ENCODE peak calls at places on chromosomes 3 and 15, in ten cellular contexts. One of them, this sample, is unnamed.

GRCh38 chr15:89121414-89121813 is 33.2 kb downstream of the ABHD2 start:
- DNase-seq in H1: no peak
- DNase-seq in suprapubic skin: no peak
- DNase-seq in A549: no peak
- DNase-seq in transverse colon: peak; percentile 72
- DNase-seq in sigmoid colon: no peak
- DNase-seq in stomach: peak; percentile 56
- DNase-seq in ovary: no peak
- DNase-seq in HepG2: peak; percentile 78
- DNase-seq in tibial nerve: no peak
- DNase-seq in this sample: peak; percentile 68

GRCh38 chr3:186207515-186207914 is 98.6 kb upstream of the ETV5 start:
- DNase-seq in H1: no peak
- DNase-seq in suprapubic skin: no peak
- DNase-seq in A549: no peak
- DNase-seq in transverse colon: no peak
- DNase-seq in sigmoid colon: no peak
- DNase-seq in stomach: no peak
- DNase-seq in ovary: no peak
- DNase-seq in HepG2: no peak
- DNase-seq in tibial nerve: no peak
- DNase-seq in this sample: no peak

GRCh38 chr3:60303160-60303559 is 948.1 kb downstream of the FHIT start:
- DNase-seq in H1: no peak
- DNase-seq in suprapubic skin: no peak
- DNase-seq in A549: no peak
- DNase-seq in transverse colon: no peak
- DNase-seq in sigmoid colon: no peak
- DNase-seq in stomach: no peak
- DNase-seq in ovary: no peak
- DNase-seq in HepG2: no peak
- DNase-seq in tibial nerve: no peak
- DNase-seq in this sample: no peak

GRCh38 chr3:28322464-28322863 is 26.1 kb upstream of the ZCWPW2 start:
- DNase-seq in H1: no peak
- DNase-seq in suprapubic skin: no peak
- DNase-seq in A549: no peak
- DNase-seq in transverse colon: no peak
- DNase-seq in sigmoid colon: no peak
- DNase-seq in stomach: no peak
- DNase-seq in ovary: no peak
- DNase-seq in HepG2: no peak
- DNase-seq in tibial nerve: no peak
- DNase-seq in this sample: no peak

GRCh38 chr3:56931816-56932215 is 128.6 kb upstream of the SPATA12 start:
- DNase-seq in H1: no peak
- DNase-seq in suprapubic skin: no peak
- DNase-seq in A549: no peak
- DNase-seq in transverse colon: no peak
- DNase-seq in sigmoid colon: no peak
- DNase-seq in stomach: no peak
- DNase-seq in ovary: no peak
- DNase-seq in HepG2: no peak
- DNase-seq in tibial nerve: no peak
- DNase-seq in this sample: no peak

GRCh38 chr15:76056931-76057330 is 2.9 kb upstream of the TMEM266 start:
- DNase-seq in H1: no peak
- DNase-seq in suprapubic skin: no peak
- DNase-seq in A549: no peak
- DNase-seq in transverse colon: no peak
- DNase-seq in sigmoid colon: no peak
- DNase-seq in stomach: no peak
- DNase-seq in ovary: no peak
- DNase-seq in HepG2: no peak
- DNase-seq in tibial nerve: no peak
- DNase-seq in this sample: no peak

GRCh38 chr15:38354321-38354929 is 99.5 kb upstream of the FAM98B start:
- DNase-seq in H1: no peak
- DNase-seq in suprapubic skin: no peak
- DNase-seq in A549: peak; percentile 20
- DNase-seq in transverse colon: peak; percentile 61
- DNase-seq in sigmoid colon: no peak
- DNase-seq in stomach: peak; percentile 56
- DNase-seq in ovary: peak; percentile 30
- DNase-seq in HepG2: peak; percentile 60
- DNase-seq in tibial nerve: peak; percentile 88
- DNase-seq in this sample: peak; percentile 51

GRCh38 chr3:115658032-115658336 is 34.7 kb downstream of the GAP43 start:
- DNase-seq in H1: no peak
- DNase-seq in suprapubic skin: no peak
- DNase-seq in A549: no peak
- DNase-seq in transverse colon: no peak
- DNase-seq in sigmoid colon: no peak
- DNase-seq in stomach: no peak
- DNase-seq in ovary: no peak
- DNase-seq in HepG2: no peak
- DNase-seq in tibial nerve: no peak
- DNase-seq in this sample: no peak

GRCh38 chr3:57943525-57944312 is 64.5 kb upstream of the FLNB start:
- DNase-seq in H1: no peak
- DNase-seq in suprapubic skin: no peak
- DNase-seq in A549: no peak
- DNase-seq in transverse colon: no peak
- DNase-seq in sigmoid colon: no peak
- DNase-seq in stomach: no peak
- DNase-seq in ovary: no peak
- DNase-seq in HepG2: no peak
- DNase-seq in tibial nerve: no peak
- DNase-seq in this sample: no peak

GRCh38 chr3:171135536-171135935 is 109.0 kb upstream of the SLC2A2 start:
- DNase-seq in H1: no peak
- DNase-seq in suprapubic skin: no peak
- DNase-seq in A549: no peak
- DNase-seq in transverse colon: no peak
- DNase-seq in sigmoid colon: no peak
- DNase-seq in stomach: no peak
- DNase-seq in ovary: no peak
- DNase-seq in HepG2: no peak
- DNase-seq in tibial nerve: no peak
- DNase-seq in this sample: no peak

GRCh38 chr3:154247806-154248480 is 76.3 kb downstream of the DHX36 start:
- DNase-seq in H1: no peak
- DNase-seq in suprapubic skin: no peak
- DNase-seq in A549: no peak
- DNase-seq in transverse colon: no peak
- DNase-seq in sigmoid colon: no peak
- DNase-seq in stomach: no peak
- DNase-seq in ovary: no peak
- DNase-seq in HepG2: peak; percentile 15
- DNase-seq in tibial nerve: no peak
- DNase-seq in this sample: no peak

GRCh38 chr3:194046995-194047681 is 88.8 kb upstream of the HES1 start:
- DNase-seq in H1: no peak
- DNase-seq in suprapubic skin: no peak
- DNase-seq in A549: no peak
- DNase-seq in transverse colon: peak; percentile 66
- DNase-seq in sigmoid colon: peak; percentile 80
- DNase-seq in stomach: peak; percentile 85
- DNase-seq in ovary: no peak
- DNase-seq in HepG2: no peak
- DNase-seq in tibial nerve: peak; percentile 35
- DNase-seq in this sample: peak; percentile 58

GRCh38 chr3:190094201-190094718 is 26.4 kb downstream of the P3H2 start:
- DNase-seq in H1: no peak
- DNase-seq in suprapubic skin: no peak
- DNase-seq in A549: no peak
- DNase-seq in transverse colon: no peak
- DNase-seq in sigmoid colon: no peak
- DNase-seq in stomach: no peak
- DNase-seq in ovary: no peak
- DNase-seq in HepG2: no peak
- DNase-seq in tibial nerve: no peak
- DNase-seq in this sample: no peak

GRCh38 chr3:110680365-110680909 is 391.2 kb upstream of the NECTIN3 start:
- DNase-seq in H1: no peak
- DNase-seq in suprapubic skin: no peak
- DNase-seq in A549: no peak
- DNase-seq in transverse colon: no peak
- DNase-seq in sigmoid colon: no peak
- DNase-seq in stomach: no peak
- DNase-seq in ovary: no peak
- DNase-seq in HepG2: no peak
- DNase-seq in tibial nerve: no peak
- DNase-seq in this sample: no peak

GRCh38 chr3:73808862-73809509 is 184.2 kb upstream of the PDZRN3 start:
- DNase-seq in H1: no peak
- DNase-seq in suprapubic skin: no peak
- DNase-seq in A549: no peak
- DNase-seq in transverse colon: no peak
- DNase-seq in sigmoid colon: no peak
- DNase-seq in stomach: peak; percentile 25
- DNase-seq in ovary: no peak
- DNase-seq in HepG2: no peak
- DNase-seq in tibial nerve: no peak
- DNase-seq in this sample: no peak

GRCh38 chr3:12758025-12758830 is 831 bp downstream of the TMEM40 start:
- DNase-seq in H1: no peak
- DNase-seq in suprapubic skin: no peak
- DNase-seq in A549: no peak
- DNase-seq in transverse colon: no peak
- DNase-seq in sigmoid colon: peak; percentile 83
- DNase-seq in stomach: peak; percentile 29
- DNase-seq in ovary: peak; percentile 45
- DNase-seq in HepG2: no peak
- DNase-seq in tibial nerve: peak; percentile 27
- DNase-seq in this sample: peak; percentile 45

GRCh38 chr3:184337315-184337714 is at the start of gene FAM131A:
- DNase-seq in H1: no peak
- DNase-seq in suprapubic skin: no peak
- DNase-seq in A549: no peak
- DNase-seq in transverse colon: peak; percentile 53
- DNase-seq in sigmoid colon: peak; percentile 93
- DNase-seq in stomach: no peak
- DNase-seq in ovary: peak; percentile 74
- DNase-seq in HepG2: no peak
- DNase-seq in tibial nerve: peak; percentile 45
- DNase-seq in this sample: no peak

GRCh38 chr3:194396897-194397756 is 1.9 kb downstream of the GP5 start:
- DNase-seq in H1: no peak
- DNase-seq in suprapubic skin: no peak
- DNase-seq in A549: no peak
- DNase-seq in transverse colon: no peak
- DNase-seq in sigmoid colon: no peak
- DNase-seq in stomach: no peak
- DNase-seq in ovary: peak; percentile 55
- DNase-seq in HepG2: no peak
- DNase-seq in tibial nerve: no peak
- DNase-seq in this sample: no peak

GRCh38 chr3:111652492-111653180 is 57.5 kb upstream of the ZBED2 start:
- DNase-seq in H1: no peak
- DNase-seq in suprapubic skin: no peak
- DNase-seq in A549: no peak
- DNase-seq in transverse colon: no peak
- DNase-seq in sigmoid colon: no peak
- DNase-seq in stomach: no peak
- DNase-seq in ovary: no peak
- DNase-seq in HepG2: no peak
- DNase-seq in tibial nerve: no peak
- DNase-seq in this sample: no peak

GRCh38 chr15:69988541-69989225 is 109.0 kb downstream of the TLE3 start:
- DNase-seq in H1: no peak
- DNase-seq in suprapubic skin: no peak
- DNase-seq in A549: no peak
- DNase-seq in transverse colon: no peak
- DNase-seq in sigmoid colon: no peak
- DNase-seq in stomach: no peak
- DNase-seq in ovary: no peak
- DNase-seq in HepG2: no peak
- DNase-seq in tibial nerve: no peak
- DNase-seq in this sample: no peak
- TF ChIP-seq POLR2A in H1: no peak
- TF ChIP-seq POLR2A in suprapubic skin: no peak
- TF ChIP-seq POLR2A in A549: no peak
- TF ChIP-seq POLR2A in transverse colon: no peak
- TF ChIP-seq POLR2A in sigmoid colon: no peak
- TF ChIP-seq POLR2A in stomach: no peak
- TF ChIP-seq POLR2A in ovary: no peak
- TF ChIP-seq POLR2A in HepG2: no peak
- TF ChIP-seq POLR2A in tibial nerve: no peak
- TF ChIP-seq POLR2A in this sample: no peak

DNA sequence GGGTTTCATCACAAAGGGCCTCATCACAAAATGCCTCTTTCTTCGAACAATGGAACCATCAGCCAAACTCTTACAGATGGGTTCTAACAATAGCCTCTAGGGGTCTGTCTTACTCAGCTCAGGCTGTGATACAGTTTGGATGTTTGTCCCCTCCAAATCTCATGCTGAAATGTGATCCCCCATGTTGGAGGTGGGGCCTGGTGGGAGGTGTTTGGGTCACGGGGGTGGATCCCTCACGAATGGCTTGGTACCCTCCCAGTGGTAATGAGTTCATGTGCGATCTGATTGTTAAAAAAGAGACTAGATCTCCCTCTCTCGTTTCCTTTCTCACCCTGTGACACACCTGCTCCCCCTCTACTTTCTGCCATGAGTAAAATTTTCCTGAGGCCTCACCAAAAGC is 47.9 kb upstream of the LIPC start:
- DNase-seq in H1: peak; percentile 9
- DNase-seq in suprapubic skin: no peak
- DNase-seq in A549: no peak
- DNase-seq in transverse colon: no peak
- DNase-seq in sigmoid colon: no peak
- DNase-seq in stomach: no peak
- DNase-seq in ovary: no peak
- DNase-seq in HepG2: no peak
- DNase-seq in tibial nerve: no peak
- DNase-seq in this sample: no peak
- TF ChIP-seq EP300 in H1: no peak
- TF ChIP-seq EP300 in suprapubic skin: no peak
- TF ChIP-seq EP300 in A549: no peak
- TF ChIP-seq EP300 in transverse colon: no peak
- TF ChIP-seq EP300 in sigmoid colon: no peak
- TF ChIP-seq EP300 in stomach: no peak
- TF ChIP-seq EP300 in ovary: no peak
- TF ChIP-seq EP300 in HepG2: no peak
- TF ChIP-seq EP300 in tibial nerve: no peak
- TF ChIP-seq EP300 in this sample: no peak

GRCh38 chr3:192122832-192123594 is 604.3 kb downstream of the FGF12 start:
- DNase-seq in H1: no peak
- DNase-seq in suprapubic skin: no peak
- DNase-seq in A549: no peak
- DNase-seq in transverse colon: no peak
- DNase-seq in sigmoid colon: no peak
- DNase-seq in stomach: no peak
- DNase-seq in ovary: no peak
- DNase-seq in HepG2: no peak
- DNase-seq in tibial nerve: no peak
- DNase-seq in this sample: no peak
- H3K4me3 ChIP-seq in H1: no peak overlapping the region
- H3K4me3 ChIP-seq in suprapubic skin: no peak overlapping the region
- H3K4me3 ChIP-seq in A549: no peak overlapping the region
- H3K4me3 ChIP-seq in transverse colon: no peak overlapping the region
- H3K4me3 ChIP-seq in sigmoid colon: no peak overlapping the region
- H3K4me3 ChIP-seq in stomach: no peak overlapping the region
- H3K4me3 ChIP-seq in ovary: no peak overlapping the region
- H3K4me3 ChIP-seq in HepG2: no peak overlapping the region
- H3K4me3 ChIP-seq in tibial nerve: no peak overlapping the region
- H3K4me3 ChIP-seq in this sample: no peak overlapping the region

GRCh38 chr3:9809239-9809614 is 835 bp upstream of the TTLL3 start:
- DNase-seq in H1: no peak
- DNase-seq in suprapubic skin: no peak
- DNase-seq in A549: no peak
- DNase-seq in transverse colon: peak; percentile 49
- DNase-seq in sigmoid colon: no peak
- DNase-seq in stomach: peak; percentile 40
- DNase-seq in ovary: no peak
- DNase-seq in HepG2: no peak
- DNase-seq in tibial nerve: no peak
- DNase-seq in this sample: peak; percentile 58
- TF ChIP-seq POLR2A in H1: no peak
- TF ChIP-seq POLR2A in suprapubic skin: no peak
- TF ChIP-seq POLR2A in A549: no peak
- TF ChIP-seq POLR2A in transverse colon: no peak
- TF ChIP-seq POLR2A in sigmoid colon: no peak
- TF ChIP-seq POLR2A in stomach: no peak
- TF ChIP-seq POLR2A in ovary: no peak
- TF ChIP-seq POLR2A in HepG2: no peak
- TF ChIP-seq POLR2A in tibial nerve: no peak
- TF ChIP-seq POLR2A in this sample: no peak